ENCODE peak calls at places on chromosomes 1 and 21, in six cellular contexts. P is prostate gland; N is hepatocyte; Q is adrenal gland; F is gastrocnemius medialis; T is CD8-positive, alpha-beta memory T cell. O is an unnamed sample. For H3K27me3, the result is how much of the 10 kb centered on the place peaks cover.

GRCh38 chr1:45508295-45509151 is 8.4 kb downstream of the MMACHC start:
- DNase-seq in P (no peak), N (no peak), Q (peak), F (no peak), T (no peak), O (no peak)

GRCh38 chr21:38289697-38290096 is 32.9 kb downstream of the KCNJ15 start:
- DNase-seq in P (no peak), N (peak), Q (peak), F (no peak), T (no peak), O (peak)

GRCh38 chr1:237749122-237749521 is 141.6 kb downstream of the ZP4 start:
- DNase-seq in P (no peak), N (no peak), Q (no peak), F (no peak), T (no peak), O (no peak)

GRCh38 chr1:12591267-12591938 is 26.6 kb downstream of the DHRS3 start:
- DNase-seq in P (peak), N (no peak), Q (no peak), F (peak), T (no peak), O (peak)

GRCh38 chr1:35364732-35365131 is 96.2 kb downstream of the ZMYM4 start:
- DNase-seq in P (no peak), N (no peak), Q (no peak), F (no peak), T (no peak), O (no peak)

GRCh38 chr1:67830928-67831596 is 2.2 kb downstream of the GNG12 start:
- DNase-seq in P (no peak), N (no peak), Q (no peak), F (no peak), T (no peak), O (no peak)

GRCh38 chr1:118097622-118098348 is 87.2 kb downstream of the SPAG17 start:
- DNase-seq in P (no peak), N (no peak), Q (no peak), F (no peak), T (no peak), O (no peak)

GRCh38 chr1:42379794-42380616 is 587 bp upstream of the RIMKLA start:
- DNase-seq in P (no peak), N (peak), Q (peak), F (no peak), T (no peak), O (no peak)

GRCh38 chr1:25785321-25786067 is 14.5 kb upstream of the SELENON start:
- DNase-seq in P (no peak), N (no peak), Q (no peak), F (no peak), T (no peak), O (no peak)

GRCh38 chr1:87524021-87524754 is 195.5 kb downstream of the LMO4 start:
- DNase-seq in P (no peak), N (no peak), Q (no peak), F (no peak), T (no peak), O (no peak)

GRCh38 chr1:87528754-87529517 is 200.3 kb downstream of the LMO4 start:
- DNase-seq in P (no peak), N (peak), Q (no peak), F (no peak), T (no peak), O (no peak)

GRCh38 chr1:87521446-87521845 is 192.8 kb downstream of the LMO4 start:
- DNase-seq in P (no peak), N (no peak), Q (no peak), F (no peak), T (no peak), O (no peak)

GRCh38 chr1:87518794-87519193 is 190.1 kb downstream of the LMO4 start:
- DNase-seq in P (no peak), N (no peak), Q (no peak), F (no peak), T (no peak), O (no peak)

GRCh38 chr1:87523466-87523865 is 194.8 kb downstream of the LMO4 start:
- DNase-seq in P (no peak), N (no peak), Q (no peak), F (no peak), T (no peak), O (no peak)
- H3K27me3 ChIP-seq in P (under half), N (under half), Q (under half), F (under half), T (under half), O (under half)

GRCh38 chr1:18641005-18641941 is 10.6 kb downstream of the PAX7 start:
- DNase-seq in P (no peak), N (no peak), Q (no peak), F (no peak), T (no peak), O (no peak)
- H3K27me3 ChIP-seq in P (half or more), N (half or more), Q (half or more), F (half or more), T (half or more), O (half or more)

DNA sequence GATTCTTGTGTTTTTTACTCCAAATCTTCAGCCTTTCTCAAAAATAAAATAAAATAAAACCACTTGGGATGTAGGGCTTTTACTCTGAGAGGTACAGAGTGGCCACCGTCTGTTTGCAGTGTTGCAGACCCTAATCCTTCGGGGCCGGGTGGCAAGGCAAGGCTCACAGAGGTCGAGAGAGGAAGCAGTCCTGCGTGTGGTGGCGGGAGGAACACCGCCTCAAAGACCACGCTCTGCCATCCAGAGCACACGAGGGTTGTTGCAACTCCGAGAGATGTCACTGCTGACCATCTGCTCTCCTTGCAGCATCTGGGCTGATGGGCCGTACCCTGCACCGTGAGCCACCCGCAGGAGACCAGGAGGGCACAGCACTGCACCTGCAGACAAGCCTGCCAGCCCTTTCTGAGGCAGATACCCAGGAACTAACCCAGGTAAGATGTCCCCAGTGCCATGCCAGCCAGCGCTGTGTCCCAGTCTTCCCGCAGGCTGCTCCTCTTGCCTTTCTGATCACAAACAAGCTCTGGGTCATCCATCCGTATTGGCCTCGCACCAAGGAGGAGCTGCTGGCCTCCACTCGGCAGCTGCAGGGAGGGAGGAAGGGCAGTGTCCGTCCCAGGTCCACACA is 31.5 kb downstream of the SNAP47 start:
- DNase-seq in P (no peak), N (no peak), Q (no peak), F (no peak), T (no peak), O (no peak)
- H3K27me3 ChIP-seq in P (under half), N (under half), Q (under half), F (under half), T (under half), O (under half)

GRCh38 chr1:162236201-162236600 is 140.5 kb downstream of the SPATA46 start:
- DNase-seq in P (no peak), N (no peak), Q (no peak), F (no peak), T (no peak), O (no peak)

GRCh38 chr1:162236622-162237021 is 140.0 kb downstream of the SPATA46 start:
- DNase-seq in P (no peak), N (no peak), Q (no peak), F (no peak), T (no peak), O (no peak)

GRCh38 chr1:162235261-162235780 is 141.3 kb downstream of the SPATA46 start:
- DNase-seq in P (no peak), N (no peak), Q (no peak), F (no peak), T (no peak), O (no peak)

DNA sequence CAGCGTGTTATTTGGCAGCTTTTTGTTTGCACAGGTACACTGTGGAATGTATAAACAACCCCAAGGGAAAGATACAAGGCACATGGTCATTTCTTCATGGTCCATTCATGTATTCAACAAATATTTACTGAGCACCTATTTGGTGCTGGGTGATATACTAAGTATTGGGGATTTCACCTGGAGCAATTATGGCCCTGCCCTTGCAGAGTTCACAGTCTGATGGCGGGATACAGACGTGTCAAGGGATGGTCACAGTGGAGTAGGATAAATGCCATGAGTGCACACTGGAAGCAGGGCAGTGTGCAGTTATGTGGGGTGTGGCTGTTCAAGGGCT is 136.0 kb downstream of the SPATA46 start:
- DNase-seq in P (no peak), N (no peak), Q (no peak), F (no peak), T (no peak), O (no peak)
- H3K27me3 ChIP-seq in P (under half), N (under half), Q (under half), F (under half), T (under half), O (under half)

DNA sequence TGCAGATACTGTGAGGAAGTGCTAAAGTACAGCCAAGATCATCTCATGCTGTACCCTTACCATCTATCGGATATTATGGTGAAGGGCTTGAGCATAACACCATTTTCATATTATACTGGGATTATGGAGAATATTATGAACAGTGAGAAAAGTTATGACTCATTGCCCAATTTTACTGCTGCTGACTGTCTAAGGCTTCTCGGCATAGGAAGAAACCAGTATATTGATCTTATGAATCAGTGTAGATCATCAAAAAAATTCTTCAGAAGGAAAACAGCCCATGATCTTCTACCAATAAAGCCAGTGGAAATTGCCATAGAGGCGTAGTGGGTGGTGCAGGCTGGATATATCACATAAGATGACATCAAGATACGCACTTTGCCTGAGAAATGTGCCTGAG is 47.7 kb downstream of the PPIAL4G start:
- DNase-seq in P (no peak), N (no peak), Q (no peak), F (no peak), T (no peak), O (no peak)
- H3K27me3 ChIP-seq in P (under half), N (under half), Q (under half), F (under half), T (under half), O (under half)